ENCODE peak calls at places on chromosome X, in six cellular contexts. P is nucleus accumbens; K is stimulated activated CD8-positive, alpha-beta memory T cell treated with anti-CD3 and anti-CD28 coated beads, Interleukin-4, amount 100 ng/mL, for 24 hours; S is T-helper 9 cell; U is RCC 7860; Q is retina. G is an unnamed sample.

GRCh38 chrX:11890843-11891514 is 132.9 kb downstream of the MSL3 start:
- DNase-seq in S (no peak), K (no peak), Q (no peak), P (no peak), U (no peak), G (no peak)

GRCh38 chrX:10156199-10157031 is at the start of gene CLCN4:
- DNase-seq in K (no peak), S (no peak), U (peak), Q (peak), P (peak), G (peak)

GRCh38 chrX:135740683-135741149 is 27.3 kb downstream of the CT45A3 start:
- DNase-seq in S (peak), U (no peak), Q (peak), P (no peak), K (no peak), G (no peak)

GRCh38 chrX:132740316-132741123 is 217.9 kb downstream of the HS6ST2 start:
- DNase-seq in S (no peak), P (no peak), U (no peak), Q (no peak), K (no peak), G (no peak)

GRCh38 chrX:22134681-22135080 is 102.6 kb downstream of the PHEX start:
- DNase-seq in Q (no peak), U (peak), S (no peak), K (no peak), P (no peak), G (peak)

GRCh38 chrX:71282514-71283408 is 674 bp upstream of the NONO start:
- DNase-seq in P (no peak), S (peak), Q (no peak), K (peak), U (peak), G (no peak)

GRCh38 chrX:15497865-15498264 is 2.7 kb upstream of the BMX start:
- DNase-seq in U (peak), K (peak), Q (peak), S (peak), P (no peak), G (no peak)

GRCh38 chrX:41923925-41924693 is 755 bp upstream of the CASK start:
- DNase-seq in P (no peak), U (peak), S (peak), K (no peak), Q (peak), G (no peak)

GRCh38 chrX:26442340-26442739 is 226.4 kb downstream of the MAGEB5 start:
- DNase-seq in P (no peak), Q (peak), K (no peak), U (no peak), S (no peak), G (peak)

GRCh38 chrX:9566150-9566621 is 101.3 kb downstream of the TBL1X start:
- DNase-seq in S (no peak), Q (no peak), P (peak), K (no peak), U (peak), G (peak)

GRCh38 chrX:152817082-152817744 is 13.3 kb downstream of the CETN2 start:
- DNase-seq in Q (peak), U (peak), K (no peak), S (no peak), P (no peak), G (no peak)

GRCh38 chrX:15468036-15468435 is 25.1 kb downstream of the PIR start:
- DNase-seq in Q (peak), K (no peak), S (no peak), U (no peak), P (peak), G (no peak)

GRCh38 chrX:9730752-9731151 is 34.9 kb downstream of the GPR143 start:
- DNase-seq in S (no peak), K (no peak), U (no peak), P (no peak), Q (no peak), G (no peak)

GRCh38 chrX:16970977-16971376 is 24.5 kb downstream of the REPS2 start:
- DNase-seq in K (no peak), S (no peak), Q (no peak), P (no peak), U (peak), G (no peak)

GRCh38 chrX:54248309-54248708 is 65.3 kb upstream of the FAM120C start:
- DNase-seq in K (no peak), Q (no peak), U (peak), P (no peak), S (no peak), G (no peak)

GRCh38 chrX:34275710-34276109 is 143.6 kb upstream of the FAM47A start:
- DNase-seq in P (no peak), K (no peak), S (no peak), U (no peak), Q (no peak), G (no peak)

GRCh38 chrX:151902813-151903591 is 9.7 kb upstream of the MAGEA4 start:
- DNase-seq in P (no peak), U (peak), Q (no peak), K (no peak), S (no peak), G (peak)

GRCh38 chrX:19857131-19857530 is 30.3 kb downstream of the SH3KBP1 start:
- DNase-seq in U (no peak), P (no peak), K (no peak), Q (no peak), S (no peak), G (no peak)

GRCh38 chrX:73977542-73978169 is 326.3 kb upstream of the ZCCHC13 start:
- DNase-seq in Q (no peak), K (no peak), U (no peak), S (no peak), P (no peak), G (no peak)

GRCh38 chrX:40097101-40097491 is 662 bp downstream of the BCOR start:
- DNase-seq in P (no peak), Q (no peak), K (no peak), U (no peak), S (no peak), G (no peak)

GRCh38 chrX:111447298-111447697 is 35.3 kb upstream of the DCX start:
- DNase-seq in P (no peak), Q (peak), S (no peak), U (peak), K (no peak), G (no peak)

GRCh38 chrX:24214568-24214967 is 65.0 kb downstream of the ZFX start:
- DNase-seq in U (no peak), S (no peak), P (no peak), K (no peak), Q (no peak), G (no peak)

G was measured in skeletal muscle cell.